ENCODE peak calls at places on chromosome 17, in five cellular contexts. O, R, H, U and V are unnamed samples.

GRCh38 chr17:32917081-32917480 is 10.9 kb upstream of the TMEM98 start:
- DNase-seq in R (no peak), U (no peak), O (no peak), H (no peak), V (no peak)

GRCh38 chr17:14306602-14307001 is 5.7 kb downstream of the HS3ST3B1 start:
- DNase-seq in U (no peak), H (no peak), R (peak), O (no peak), V (no peak)

GRCh38 chr17:64332502-64332901 is 58.2 kb downstream of the PECAM1 start:
- DNase-seq in U (no peak), H (no peak), O (no peak), R (no peak), V (no peak)

GRCh38 chr17:54848368-54848987 is 52.2 kb upstream of the TOM1L1 start:
- DNase-seq in O (no peak), U (no peak), R (no peak), H (no peak), V (no peak)

GRCh38 chr17:70168979-70169706 is at the start of gene KCNJ2:
- DNase-seq in R (peak), H (peak), O (peak), U (peak), V (peak)

GRCh38 chr17:28657756-28658155 is 4.0 kb downstream of the SDF2 start:
- DNase-seq in U (no peak), R (peak), H (no peak), O (peak), V (peak)

GRCh38 chr17:41595585-41595984 is 8.9 kb upstream of the KRT14 start:
- DNase-seq in R (no peak), O (no peak), U (no peak), H (no peak), V (peak)

GRCh38 chr17:14297161-14297851 is 3.6 kb upstream of the HS3ST3B1 start:
- DNase-seq in H (no peak), R (peak), O (peak), U (no peak), V (no peak)

GRCh38 chr17:35900693-35901487 is 20.7 kb upstream of the CCL5 start:
- DNase-seq in O (no peak), U (no peak), H (no peak), R (peak), V (peak)

GRCh38 chr17:35871415-35871814 is 2.7 kb upstream of the HEATR9 start:
- DNase-seq in H (no peak), U (no peak), R (no peak), O (no peak), V (no peak)

GRCh38 chr17:62911106-62911505 is 54.9 kb upstream of the TANC2 start:
- DNase-seq in H (no peak), R (no peak), O (no peak), U (no peak), V (no peak)

DNA sequence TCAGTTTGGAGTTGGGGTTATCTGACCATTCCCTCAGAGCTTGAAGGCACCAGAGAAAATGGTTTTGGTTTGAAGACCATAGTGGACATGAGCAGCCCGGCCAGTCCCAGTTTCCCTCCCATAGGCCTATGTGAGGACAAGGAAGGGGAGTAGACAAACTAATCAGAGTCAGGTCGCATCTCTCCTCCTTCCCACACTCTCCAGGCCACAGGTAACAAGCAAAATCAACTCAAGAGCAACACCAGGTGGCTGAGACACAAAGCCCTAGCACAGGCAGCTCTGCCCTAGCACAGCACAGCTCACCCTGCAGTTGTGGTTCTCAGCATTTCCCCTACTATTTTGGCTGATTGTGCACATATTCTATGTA is 7.2 kb downstream of the SUPT4H1 start:
- DNase-seq in O (no peak), U (no peak), R (no peak), H (no peak), V (no peak)
- TF ChIP-seq CTCF in O (no peak), U (no peak), R (no peak), H (no peak), V (no peak)

GRCh38 chr17:57584050-57584551 is 161.0 kb downstream of the CCDC182 start:
- DNase-seq in R (no peak), U (no peak), H (no peak), O (peak), V (no peak)

GRCh38 chr17:57587201-57587870 is 157.8 kb downstream of the CCDC182 start:
- DNase-seq in H (no peak), O (peak), U (no peak), R (no peak), V (no peak)

GRCh38 chr17:57586099-57586702 is 158.9 kb downstream of the CCDC182 start:
- DNase-seq in O (peak), U (no peak), H (no peak), R (no peak), V (no peak)

GRCh38 chr17:57582881-57583756 is 162.0 kb downstream of the CCDC182 start:
- DNase-seq in H (no peak), U (no peak), O (peak), R (no peak), V (no peak)

DNA sequence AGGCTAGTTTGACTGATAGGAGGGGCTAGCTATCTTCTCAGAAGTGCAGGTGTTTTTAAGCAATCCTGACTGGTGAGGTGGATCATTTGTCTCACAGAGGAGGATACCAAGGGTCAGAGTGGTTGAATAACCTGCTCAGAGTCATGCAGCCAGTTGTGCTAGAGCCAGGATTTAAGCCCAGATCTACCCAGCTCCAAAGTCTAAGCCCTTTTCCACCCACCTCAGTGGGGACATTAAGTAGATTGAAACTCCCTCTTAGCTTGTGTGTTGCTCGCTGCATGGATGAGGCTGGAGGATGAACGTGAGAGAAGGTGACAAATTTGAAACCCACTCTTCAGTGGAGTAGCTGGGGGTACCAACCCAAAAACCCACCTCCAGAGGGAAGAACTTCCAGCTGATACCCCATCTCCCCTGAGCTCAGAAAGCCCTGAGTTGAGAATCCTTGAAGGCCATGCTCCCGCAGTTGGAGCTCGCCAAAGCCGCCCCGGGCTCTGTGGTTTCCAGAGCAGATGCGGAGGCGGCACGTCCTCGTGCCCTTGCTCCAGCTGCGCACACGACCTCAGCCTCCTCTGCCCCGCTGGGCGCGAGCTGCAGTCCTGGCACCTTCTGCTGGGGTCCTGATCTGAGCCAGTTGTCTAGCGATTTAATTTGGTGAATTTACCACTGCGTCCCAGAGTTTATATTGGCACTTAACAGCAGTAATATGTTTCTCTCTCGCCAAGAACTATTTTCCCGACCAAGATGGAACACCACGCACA is 159.6 kb downstream of the CCDC182 start:
- DNase-seq in H (no peak), O (peak), R (no peak), U (no peak), V (no peak)
- H3K4me3 ChIP-seq in H (no peak), O (no peak), R (no peak), U (peak), V (no peak)

DNA sequence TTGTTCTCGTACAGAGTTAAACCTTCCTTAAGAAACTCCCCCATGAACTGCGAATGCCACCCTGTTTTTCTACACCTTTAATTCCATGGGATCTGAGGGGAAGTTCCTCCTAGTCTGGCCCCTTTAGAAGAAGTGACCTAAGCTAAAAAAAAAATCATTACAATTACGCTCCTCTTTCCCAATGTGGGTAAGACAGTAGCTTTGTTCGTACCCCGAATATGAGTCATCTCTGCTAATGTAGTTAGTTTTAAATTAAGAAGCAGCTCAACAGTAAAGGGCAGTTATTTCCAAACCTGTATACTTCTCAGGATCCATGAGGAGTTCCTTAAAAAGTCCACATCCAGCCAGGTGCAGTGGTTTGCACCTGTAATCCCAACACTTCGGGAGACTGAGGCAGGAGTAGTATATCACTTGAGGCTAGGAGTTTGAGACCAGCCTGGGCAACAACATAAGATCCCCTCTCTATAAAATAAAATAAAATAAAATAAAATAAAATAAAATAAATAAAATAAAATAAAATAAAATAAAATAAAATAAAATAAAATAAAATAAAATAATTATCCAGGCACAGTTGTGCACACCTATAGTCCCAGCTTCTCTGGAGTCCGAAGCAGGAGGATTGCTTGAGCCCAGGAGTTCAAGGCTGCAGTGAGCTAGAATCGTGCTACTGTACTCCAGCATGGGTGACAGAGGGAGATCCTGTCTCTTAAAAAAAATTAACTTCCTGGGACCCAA is 26.1 kb downstream of the RCVRN start:
- DNase-seq in O (no peak), U (no peak), H (peak), R (peak), V (no peak)
- TF ChIP-seq CTCF in O (no peak), U (no peak), H (no peak), R (no peak), V (no peak)

GRCh38 chr17:27362503-27362902 is 68.6 kb downstream of the WSB1 start:
- DNase-seq in R (no peak), U (no peak), H (no peak), O (no peak), V (no peak)
- H3K4me3 ChIP-seq in R (no peak), U (no peak), H (no peak), O (no peak), V (no peak)

DNA sequence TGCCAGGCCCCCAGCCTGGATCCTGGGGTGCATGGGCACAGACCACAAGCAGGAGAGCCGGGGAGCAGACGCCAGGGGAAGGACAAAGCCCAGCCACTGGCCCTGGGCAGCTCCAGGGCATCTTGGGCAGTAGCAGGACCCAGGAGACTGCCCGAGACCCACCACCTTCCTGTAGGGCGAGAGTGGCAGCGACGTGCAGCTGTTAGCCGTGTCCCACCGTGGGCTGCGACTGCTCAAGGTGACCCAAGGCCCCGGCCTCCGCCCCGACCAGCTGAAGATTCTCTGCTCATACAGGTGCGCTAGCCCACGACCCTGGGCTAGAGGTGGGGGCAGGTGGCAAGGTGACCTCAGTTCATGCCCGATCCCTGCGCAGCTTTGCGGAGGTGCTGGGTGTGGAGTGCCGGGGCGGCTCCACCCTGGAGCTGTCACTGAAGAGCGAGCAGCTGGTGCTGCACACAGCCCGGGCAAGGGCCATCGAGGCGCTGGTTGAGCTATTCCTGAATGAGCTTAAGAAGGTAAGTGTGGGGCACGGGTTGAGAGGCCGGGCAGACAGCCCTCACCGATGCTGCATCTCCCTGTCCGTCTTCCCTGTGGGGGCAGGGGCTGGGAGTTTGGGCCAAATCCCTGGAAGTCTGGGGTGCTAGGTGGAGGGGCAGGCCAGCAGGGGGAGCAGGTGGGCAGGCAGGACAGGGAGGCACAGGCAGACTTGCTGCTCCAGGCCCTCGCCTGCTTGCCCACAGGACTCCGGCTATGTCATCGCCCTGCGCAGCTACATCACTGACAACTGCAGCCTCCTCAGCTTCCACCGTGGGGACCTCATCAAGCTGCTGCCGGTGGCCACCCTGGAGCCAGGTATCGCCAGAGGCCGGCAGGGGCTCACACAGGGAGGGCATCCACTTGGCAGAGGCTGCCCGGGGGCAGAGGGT is 13.5 kb upstream of the SMIM5 start:
- DNase-seq in O (peak), H (peak), R (peak), U (no peak), V (peak)
- TF ChIP-seq CTCF in O (peak), H (peak), R (peak), U (no peak), V (peak)

GRCh38 chr17:49388290-49388640 is 26.2 kb upstream of the ZNF652 start:
- DNase-seq in R (no peak), H (no peak), U (no peak), O (no peak), V (no peak)
- H3K4me3 ChIP-seq in R (no peak), H (no peak), U (no peak), O (no peak), V (no peak)

DNA sequence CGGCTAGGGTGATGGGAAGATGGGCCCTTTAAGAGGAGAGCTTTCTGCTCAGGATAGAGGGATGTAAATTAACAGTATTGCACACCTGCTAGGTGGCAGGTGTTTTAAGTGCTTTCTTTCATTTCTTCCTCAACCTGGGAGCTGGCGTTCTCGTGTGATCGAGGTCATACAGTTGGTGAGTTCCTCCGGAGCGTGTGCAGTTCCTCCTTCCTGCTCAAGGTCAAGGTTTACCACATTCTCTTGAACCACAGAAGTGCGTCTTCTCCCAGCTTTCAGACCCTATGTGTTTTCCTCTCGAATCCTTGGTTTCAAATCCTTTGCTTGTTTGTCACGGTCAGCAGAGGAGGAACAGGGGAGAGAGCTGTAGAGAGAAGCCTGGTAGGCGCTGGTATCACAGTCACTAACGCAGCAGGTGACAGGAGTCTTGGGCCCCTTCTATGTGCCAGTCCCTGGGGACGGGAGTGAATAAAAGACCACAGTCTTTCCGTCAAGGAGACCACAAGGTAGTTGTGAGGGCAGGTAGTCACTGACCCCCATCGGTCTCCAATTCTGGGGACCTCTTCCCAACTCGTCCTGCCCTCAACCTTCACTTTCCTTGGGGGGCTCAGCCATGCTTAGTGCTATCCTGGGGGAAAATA is 788 bp downstream of the DNAI2 start:
- DNase-seq in R (no peak), H (no peak), O (no peak), U (no peak), V (no peak)
- TF ChIP-seq CTCF in R (no peak), H (no peak), O (no peak), U (no peak), V (no peak)

GRCh38 chr17:81118308-81119221 is 46.7 kb upstream of the PVALEF start:
- DNase-seq in U (no peak), H (no peak), R (no peak), O (no peak), V (peak)
- H3K4me3 ChIP-seq in U (peak), H (peak), R (peak), O (peak), V (peak)